ENCODE peak calls at places on chromosomes 2 and 18, in five cellular contexts. V is stimulated activated CD4-positive, alpha-beta T cell treated with anti-CD3 and anti-CD28 coated beads, Interleukin-2, amount 100 ng/mL, for 24 hours; B is T follicular helper cell; W is cortex of kidney; Y is naive B cell. C is an unnamed sample.

GRCh38 chr18:73283032-73283431 is 415.2 kb upstream of the NETO1 start:
- DNase-seq in Y (no peak), B (no peak), V (no peak), W (no peak), C (peak; percentile 46)

GRCh38 chr2:102258025-102258385 is 53.4 kb upstream of the IL1RL1 start:
- DNase-seq in W (no peak), B (no peak), V (no peak), Y (no peak), C (peak; percentile 83)

GRCh38 chr2:64770781-64771334 is 117.1 kb upstream of the SERTAD2 start:
- DNase-seq in V (no peak), Y (no peak), B (no peak), W (no peak), C (no peak)

GRCh38 chr18:62554083-62554815 is 31.4 kb downstream of the ZCCHC2 start:
- DNase-seq in Y (no peak), B (no peak), V (no peak), W (no peak), C (no peak)

GRCh38 chr18:3867768-3868445 is 417.9 kb downstream of the TGIF1 start:
- DNase-seq in W (no peak), Y (no peak), B (no peak), V (no peak), C (no peak)

GRCh38 chr2:174522553-174522952 is 35.7 kb upstream of the GPR155 start:
- DNase-seq in V (no peak), Y (no peak), B (no peak), W (no peak), C (no peak)

GRCh38 chr2:31136732-31137131 is 1.5 kb downstream of the GALNT14 start:
- DNase-seq in V (no peak), Y (peak; percentile 37), B (no peak), W (no peak), C (no peak)

GRCh38 chr18:64017870-64018269 is 48.0 kb downstream of the SERPINB8 start:
- DNase-seq in W (no peak), Y (no peak), B (no peak), V (no peak), C (peak; percentile 8)

GRCh38 chr2:72803151-72803550 is 22.7 kb downstream of the EXOC6B start:
- DNase-seq in B (no peak), V (no peak), W (no peak), Y (no peak), C (no peak)

GRCh38 chr2:227577555-227577954 is 21.1 kb upstream of the SCYGR2 start:
- DNase-seq in Y (no peak), V (no peak), B (no peak), W (no peak), C (no peak)

GRCh38 chr2:84996909-84997308 is 25.9 kb downstream of the KCMF1 start:
- DNase-seq in Y (no peak), W (no peak), B (no peak), V (no peak), C (no peak)

GRCh38 chr18:23805898-23806297 is 116.6 kb downstream of the LAMA3 start:
- DNase-seq in V (no peak), W (no peak), B (no peak), Y (no peak), C (peak; percentile 25)

GRCh38 chr2:206799083-206799482 is 33.7 kb downstream of the FASTKD2 start:
- DNase-seq in V (no peak), Y (no peak), W (no peak), B (no peak), C (no peak)

GRCh38 chr2:241187101-241187690 is 1.3 kb upstream of the ANO7 start:
- DNase-seq in W (no peak), Y (no peak), V (no peak), B (no peak), C (no peak)

GRCh38 chr18:44518091-44518490 is 162.6 kb upstream of the SETBP1 start:
- DNase-seq in B (no peak), W (no peak), V (no peak), Y (no peak), C (no peak)

GRCh38 chr18:22169011-22169888 is at the start of gene GATA6:
- DNase-seq in B (peak; percentile 13), V (no peak), W (no peak), Y (no peak), C (peak; percentile 88)

GRCh38 chr2:23604731-23605130 is 219.8 kb downstream of the KLHL29 start:
- DNase-seq in B (no peak), Y (no peak), V (no peak), W (no peak), C (no peak)

GRCh38 chr2:153601812-153602211 is 123.2 kb upstream of the RPRM start:
- DNase-seq in B (no peak), W (no peak), Y (no peak), V (no peak), C (no peak)

GRCh38 chr2:162301151-162301804 is 17.2 kb downstream of the IFIH1 start:
- DNase-seq in W (no peak), V (peak; percentile 67), B (peak; percentile 28), Y (peak; percentile 45), C (peak; percentile 62)

GRCh38 chr2:83069724-83070123 is 1389.4 kb downstream of the SUCLG1 start:
- DNase-seq in V (no peak), W (no peak), Y (no peak), B (no peak), C (no peak)

GRCh38 chr2:8877332-8877731 is 39.9 kb upstream of the KIDINS220 start:
- DNase-seq in B (no peak), V (no peak), Y (no peak), W (no peak), C (no peak)

GRCh38 chr2:240573071-240573515 is 4.8 kb downstream of the RNPEPL1 start:
- DNase-seq in W (no peak), B (no peak), Y (no peak), V (no peak), C (no peak)

GRCh38 chr2:100199421-100199820 is 57.0 kb upstream of the AFF3 start:
- DNase-seq in Y (no peak), V (no peak), W (no peak), B (no peak), C (no peak)